ENCODE peak calls at places on chromosome 18, in seven cellular contexts. One of them, this sample, is unnamed.

GRCh38 chr18:70454705-70455322 is 166.0 kb downstream of the SOCS6 start:
- DNase-seq in psoas muscle: no peak
- DNase-seq in LoVo: peak; percentile 66
- DNase-seq in stimulated activated CD8-positive, alpha-beta memory T cell treated with anti-CD3 and anti-CD28 coated beads, Interleukin-15, amount 100 ng/mL, for 24 hours: no peak
- DNase-seq in A549: peak; percentile 38
- DNase-seq in astrocyte: peak; percentile 39
- DNase-seq in GM06990: no peak
- DNase-seq in this sample: peak; percentile 73

GRCh38 chr18:11741505-11742145 is 52.6 kb downstream of the GNAL start:
- DNase-seq in LoVo: no peak
- DNase-seq in astrocyte: no peak
- DNase-seq in A549: peak; percentile 68
- DNase-seq in GM06990: no peak
- DNase-seq in psoas muscle: no peak
- DNase-seq in stimulated activated CD8-positive, alpha-beta memory T cell treated with anti-CD3 and anti-CD28 coated beads, Interleukin-15, amount 100 ng/mL, for 24 hours: no peak
- DNase-seq in this sample: peak; percentile 30

GRCh38 chr18:24930974-24931373 is 421.0 kb downstream of the ZNF521 start:
- DNase-seq in psoas muscle: no peak
- DNase-seq in stimulated activated CD8-positive, alpha-beta memory T cell treated with anti-CD3 and anti-CD28 coated beads, Interleukin-15, amount 100 ng/mL, for 24 hours: no peak
- DNase-seq in A549: no peak
- DNase-seq in LoVo: no peak
- DNase-seq in GM06990: no peak
- DNase-seq in astrocyte: no peak
- DNase-seq in this sample: no peak

GRCh38 chr18:25621144-25621543 is 269.2 kb upstream of the ZNF521 start:
- DNase-seq in stimulated activated CD8-positive, alpha-beta memory T cell treated with anti-CD3 and anti-CD28 coated beads, Interleukin-15, amount 100 ng/mL, for 24 hours: no peak
- DNase-seq in A549: no peak
- DNase-seq in astrocyte: peak; percentile 9
- DNase-seq in psoas muscle: no peak
- DNase-seq in GM06990: no peak
- DNase-seq in LoVo: no peak
- DNase-seq in this sample: no peak

GRCh38 chr18:58451972-58452334 is 176.9 kb downstream of the ALPK2 start:
- DNase-seq in astrocyte: no peak
- DNase-seq in LoVo: no peak
- DNase-seq in A549: no peak
- DNase-seq in stimulated activated CD8-positive, alpha-beta memory T cell treated with anti-CD3 and anti-CD28 coated beads, Interleukin-15, amount 100 ng/mL, for 24 hours: no peak
- DNase-seq in psoas muscle: no peak
- DNase-seq in GM06990: no peak
- DNase-seq in this sample: no peak

GRCh38 chr18:48950536-48951447 is at the start of gene SMAD7:
- DNase-seq in astrocyte: no peak
- DNase-seq in A549: no peak
- DNase-seq in psoas muscle: no peak
- DNase-seq in LoVo: no peak
- DNase-seq in GM06990: no peak
- DNase-seq in stimulated activated CD8-positive, alpha-beta memory T cell treated with anti-CD3 and anti-CD28 coated beads, Interleukin-15, amount 100 ng/mL, for 24 hours: no peak
- DNase-seq in this sample: no peak

GRCh38 chr18:39057423-39058057 is 1491.9 kb upstream of the CELF4 start:
- DNase-seq in psoas muscle: no peak
- DNase-seq in GM06990: no peak
- DNase-seq in stimulated activated CD8-positive, alpha-beta memory T cell treated with anti-CD3 and anti-CD28 coated beads, Interleukin-15, amount 100 ng/mL, for 24 hours: no peak
- DNase-seq in astrocyte: peak; percentile 29
- DNase-seq in LoVo: no peak
- DNase-seq in A549: no peak
- DNase-seq in this sample: no peak

GRCh38 chr18:61900504-61901281 is 7.9 kb upstream of the RNF152 start:
- DNase-seq in astrocyte: no peak
- DNase-seq in stimulated activated CD8-positive, alpha-beta memory T cell treated with anti-CD3 and anti-CD28 coated beads, Interleukin-15, amount 100 ng/mL, for 24 hours: no peak
- DNase-seq in A549: no peak
- DNase-seq in GM06990: no peak
- DNase-seq in LoVo: no peak
- DNase-seq in psoas muscle: no peak
- DNase-seq in this sample: no peak

GRCh38 chr18:32289480-32290075 is 99.7 kb downstream of the MEP1B start:
- DNase-seq in stimulated activated CD8-positive, alpha-beta memory T cell treated with anti-CD3 and anti-CD28 coated beads, Interleukin-15, amount 100 ng/mL, for 24 hours: no peak
- DNase-seq in LoVo: peak; percentile 61
- DNase-seq in astrocyte: peak; percentile 33
- DNase-seq in GM06990: no peak
- DNase-seq in A549: peak; percentile 31
- DNase-seq in psoas muscle: no peak
- DNase-seq in this sample: peak; percentile 61

GRCh38 chr18:12301263-12302005 is 6.6 kb upstream of the TUBB6 start:
- DNase-seq in LoVo: no peak
- DNase-seq in psoas muscle: no peak
- DNase-seq in stimulated activated CD8-positive, alpha-beta memory T cell treated with anti-CD3 and anti-CD28 coated beads, Interleukin-15, amount 100 ng/mL, for 24 hours: no peak
- DNase-seq in A549: no peak
- DNase-seq in GM06990: no peak
- DNase-seq in astrocyte: no peak
- DNase-seq in this sample: no peak

GRCh38 chr18:56575819-56576663 is 62.4 kb downstream of the TXNL1 start:
- DNase-seq in astrocyte: peak; percentile 28
- DNase-seq in LoVo: peak; percentile 53
- DNase-seq in psoas muscle: no peak
- DNase-seq in stimulated activated CD8-positive, alpha-beta memory T cell treated with anti-CD3 and anti-CD28 coated beads, Interleukin-15, amount 100 ng/mL, for 24 hours: no peak
- DNase-seq in GM06990: no peak
- DNase-seq in A549: peak; percentile 25
- DNase-seq in this sample: peak; percentile 68

GRCh38 chr18:11925800-11926481 is 17.8 kb upstream of the MPPE1 start:
- DNase-seq in GM06990: no peak
- DNase-seq in astrocyte: no peak
- DNase-seq in psoas muscle: no peak
- DNase-seq in stimulated activated CD8-positive, alpha-beta memory T cell treated with anti-CD3 and anti-CD28 coated beads, Interleukin-15, amount 100 ng/mL, for 24 hours: no peak
- DNase-seq in LoVo: no peak
- DNase-seq in A549: no peak
- DNase-seq in this sample: no peak

GRCh38 chr18:21672868-21673267 is 31.7 kb downstream of the ABHD3 start:
- DNase-seq in astrocyte: peak; percentile 56
- DNase-seq in GM06990: no peak
- DNase-seq in psoas muscle: peak; percentile 59
- DNase-seq in stimulated activated CD8-positive, alpha-beta memory T cell treated with anti-CD3 and anti-CD28 coated beads, Interleukin-15, amount 100 ng/mL, for 24 hours: no peak
- DNase-seq in LoVo: peak; percentile 57
- DNase-seq in A549: peak; percentile 64
- DNase-seq in this sample: peak; percentile 45

GRCh38 chr18:58194028-58194427 is 150.0 kb downstream of the NEDD4L start:
- DNase-seq in GM06990: no peak
- DNase-seq in A549: no peak
- DNase-seq in astrocyte: no peak
- DNase-seq in LoVo: no peak
- DNase-seq in psoas muscle: no peak
- DNase-seq in stimulated activated CD8-positive, alpha-beta memory T cell treated with anti-CD3 and anti-CD28 coated beads, Interleukin-15, amount 100 ng/mL, for 24 hours: no peak
- DNase-seq in this sample: no peak

GRCh38 chr18:54764786-54765185 is 63.5 kb upstream of the RAB27B start:
- DNase-seq in LoVo: no peak
- DNase-seq in A549: no peak
- DNase-seq in stimulated activated CD8-positive, alpha-beta memory T cell treated with anti-CD3 and anti-CD28 coated beads, Interleukin-15, amount 100 ng/mL, for 24 hours: no peak
- DNase-seq in psoas muscle: no peak
- DNase-seq in GM06990: no peak
- DNase-seq in astrocyte: no peak
- DNase-seq in this sample: no peak

GRCh38 chr18:79485788-79486355 is 90.1 kb downstream of the NFATC1 start:
- DNase-seq in GM06990: no peak
- DNase-seq in A549: no peak
- DNase-seq in psoas muscle: no peak
- DNase-seq in LoVo: no peak
- DNase-seq in astrocyte: peak; percentile 92
- DNase-seq in stimulated activated CD8-positive, alpha-beta memory T cell treated with anti-CD3 and anti-CD28 coated beads, Interleukin-15, amount 100 ng/mL, for 24 hours: no peak
- DNase-seq in this sample: peak; percentile 96

GRCh38 chr18:79935925-79936324 is 15.5 kb downstream of the SLC66A2 start:
- DNase-seq in A549: no peak
- DNase-seq in LoVo: no peak
- DNase-seq in GM06990: no peak
- DNase-seq in psoas muscle: peak; percentile 12
- DNase-seq in stimulated activated CD8-positive, alpha-beta memory T cell treated with anti-CD3 and anti-CD28 coated beads, Interleukin-15, amount 100 ng/mL, for 24 hours: no peak
- DNase-seq in astrocyte: no peak
- DNase-seq in this sample: no peak

GRCh38 chr18:31185551-31185950 is 22.9 kb upstream of the DSC1 start:
- DNase-seq in A549: no peak
- DNase-seq in GM06990: no peak
- DNase-seq in stimulated activated CD8-positive, alpha-beta memory T cell treated with anti-CD3 and anti-CD28 coated beads, Interleukin-15, amount 100 ng/mL, for 24 hours: no peak
- DNase-seq in psoas muscle: no peak
- DNase-seq in LoVo: no peak
- DNase-seq in astrocyte: peak; percentile 41
- DNase-seq in this sample: no peak

GRCh38 chr18:12686100-12686499 is 16.4 kb downstream of the CEP76 start:
- DNase-seq in A549: no peak
- DNase-seq in psoas muscle: no peak
- DNase-seq in stimulated activated CD8-positive, alpha-beta memory T cell treated with anti-CD3 and anti-CD28 coated beads, Interleukin-15, amount 100 ng/mL, for 24 hours: no peak
- DNase-seq in astrocyte: no peak
- DNase-seq in LoVo: no peak
- DNase-seq in GM06990: no peak
- DNase-seq in this sample: peak; percentile 6

GRCh38 chr18:61551586-61551985 is 218.4 kb downstream of the CDH20 start:
- DNase-seq in stimulated activated CD8-positive, alpha-beta memory T cell treated with anti-CD3 and anti-CD28 coated beads, Interleukin-15, amount 100 ng/mL, for 24 hours: no peak
- DNase-seq in A549: peak; percentile 39
- DNase-seq in astrocyte: peak; percentile 69
- DNase-seq in LoVo: peak; percentile 74
- DNase-seq in GM06990: no peak
- DNase-seq in psoas muscle: no peak
- DNase-seq in this sample: peak; percentile 80

GRCh38 chr18:26911840-26912239 is 46.3 kb upstream of the AQP4 start:
- DNase-seq in psoas muscle: no peak
- DNase-seq in GM06990: no peak
- DNase-seq in LoVo: no peak
- DNase-seq in stimulated activated CD8-positive, alpha-beta memory T cell treated with anti-CD3 and anti-CD28 coated beads, Interleukin-15, amount 100 ng/mL, for 24 hours: no peak
- DNase-seq in astrocyte: no peak
- DNase-seq in A549: no peak
- DNase-seq in this sample: no peak

GRCh38 chr18:30927517-30928075 is 114.9 kb downstream of the DSC3 start:
- DNase-seq in astrocyte: no peak
- DNase-seq in psoas muscle: no peak
- DNase-seq in A549: no peak
- DNase-seq in stimulated activated CD8-positive, alpha-beta memory T cell treated with anti-CD3 and anti-CD28 coated beads, Interleukin-15, amount 100 ng/mL, for 24 hours: no peak
- DNase-seq in GM06990: no peak
- DNase-seq in LoVo: no peak
- DNase-seq in this sample: no peak